ENCODE peak calls at places on chromosomes 5 and 9, in six cellular contexts. Q is fibroblast of lung; M is body of pancreas; S is right lobe of liver; Y is HepG2; D is CD8-positive, alpha-beta memory T cell. I is an unnamed sample.

GRCh38 chr5:97545856-97546570 is 363.0 kb upstream of the RIOK2 start:
- DNase-seq in Q (no peak), Y (no peak), D (no peak), M (no peak), S (no peak), I (no peak)

GRCh38 chr5:74401566-74402320 is 238.8 kb downstream of the ENC1 start:
- DNase-seq in M (no peak), D (no peak), Y (no peak), S (no peak), Q (no peak), I (no peak)

GRCh38 chr9:70195456-70195855 is 63.3 kb upstream of the SMC5 start:
- DNase-seq in M (no peak), S (no peak), Q (no peak), Y (no peak), D (no peak), I (no peak)

GRCh38 chr9:95127249-95128176 is 190.0 kb downstream of the FANCC start:
- DNase-seq in Y (peak; percentile 53), S (peak; percentile 86), D (peak; percentile 37), M (peak; percentile 93), Q (peak; percentile 74), I (peak; percentile 56)

GRCh38 chr5:150766265-150766664 is 7.4 kb upstream of the DCTN4 start:
- DNase-seq in Y (no peak), Q (no peak), M (no peak), S (no peak), D (no peak), I (no peak)

GRCh38 chr5:54882101-54882500 is 103.3 kb downstream of the ESM1 start:
- DNase-seq in M (no peak), Q (no peak), S (no peak), D (no peak), Y (no peak), I (no peak)

GRCh38 chr9:125521462-125522327 is 185.3 kb downstream of the MAPKAP1 start:
- DNase-seq in Q (peak; percentile 90), Y (peak; percentile 35), D (no peak), M (no peak), S (no peak), I (peak; percentile 68)

GRCh38 chr5:172724658-172725183 is 46.3 kb downstream of the DUSP1 start:
- DNase-seq in Y (peak; percentile 64), Q (no peak), M (no peak), S (peak; percentile 76), D (no peak), I (no peak)

GRCh38 chr5:149114403-149115312 is 26.6 kb upstream of the ABLIM3 start:
- DNase-seq in M (peak; percentile 75), S (no peak), Q (peak; percentile 87), Y (peak; percentile 66), D (peak; percentile 7), I (peak; percentile 35)

GRCh38 chr9:94639045-94639995 is at the start of gene FBP1:
- DNase-seq in M (peak; percentile 72), Q (peak; percentile 6), D (peak; percentile 47), S (peak; percentile 93), Y (no peak), I (no peak)

DNA sequence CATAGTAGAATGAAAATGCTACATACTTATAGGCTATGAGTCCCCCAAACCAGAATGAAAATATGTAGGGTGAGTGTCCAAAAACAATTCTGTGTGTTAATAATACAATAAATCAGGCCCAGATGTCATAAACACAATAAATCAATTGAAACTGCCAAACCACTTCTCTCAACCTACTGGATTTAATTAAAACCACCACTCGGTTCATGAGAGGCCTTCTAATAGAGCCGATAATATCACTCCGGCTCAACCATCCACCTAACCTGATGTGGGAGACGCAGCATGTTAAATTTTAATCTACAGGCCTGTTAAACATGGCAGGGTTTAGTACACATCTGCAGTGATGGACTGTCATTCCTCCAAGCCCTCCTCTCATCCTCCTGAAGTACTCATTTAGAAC is 734.5 kb upstream of the ZNF608 start:
- DNase-seq in S (no peak), Q (no peak), Y (no peak), M (no peak), D (no peak), I (no peak)
- H3K27ac ChIP-seq in S (no peak overlapping the region), Q (no peak overlapping the region), Y (no peak overlapping the region), M (no peak overlapping the region), D (no peak overlapping the region), I (no peak overlapping the region)

GRCh38 chr5:93596676-93597441 is 13.8 kb downstream of the NR2F1 start:
- DNase-seq in Y (peak; percentile 32), D (no peak), S (no peak), M (no peak), Q (no peak), I (no peak)
- H3K27me3 ChIP-seq in Y (no peaks in the 10 kb centered on the region), D (peaks cover 84% of the 10 kb centered on the region), S (no peaks in the 10 kb centered on the region), M (no peaks in the 10 kb centered on the region), Q (no peaks in the 10 kb centered on the region), I (peaks cover 93% of the 10 kb centered on the region)

DNA sequence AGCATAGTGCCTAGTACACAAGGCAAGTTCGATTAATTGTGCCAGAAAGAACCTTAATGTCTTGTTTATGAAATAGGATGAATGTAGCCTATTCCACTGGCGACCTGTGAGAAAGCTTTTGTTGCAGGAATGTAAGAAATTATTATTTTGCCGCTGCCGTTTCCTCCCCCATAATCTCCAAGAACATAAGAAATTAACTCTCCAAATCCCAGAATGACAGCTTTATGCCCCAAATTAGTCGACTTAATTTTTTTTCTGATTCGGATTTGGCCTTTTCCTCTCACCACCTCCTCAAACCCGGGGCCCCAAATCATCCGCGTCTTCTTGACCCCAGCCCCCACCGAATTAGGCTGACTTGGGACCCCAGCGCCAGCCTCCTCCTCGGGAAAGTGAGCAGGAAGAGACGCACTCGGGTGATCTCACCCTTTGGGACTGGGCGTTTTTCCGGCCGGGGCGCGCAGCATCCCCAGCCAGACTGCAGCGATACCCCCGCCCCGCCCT is 685 bp upstream of the SPTAN1 start:
- DNase-seq in M (no peak), Y (no peak), D (no peak), Q (no peak), S (no peak), I (no peak)
- H3K27ac ChIP-seq in M (peak overlapping the region; percentile 60), Y (no peak overlapping the region), D (peak overlapping the region; percentile 84), Q (peak overlapping the region; percentile 88), S (peak overlapping the region; percentile 43), I (peak overlapping the region; percentile 91)

GRCh38 chr5:171580506-171581265 is 161.2 kb downstream of the FGF18 start:
- DNase-seq in M (no peak), Q (peak; percentile 78), S (no peak), D (no peak), Y (no peak), I (no peak)
- H3K27me3 ChIP-seq in M (no peaks in the 10 kb centered on the region), Q (no peaks in the 10 kb centered on the region), S (no peaks in the 10 kb centered on the region), D (no peaks in the 10 kb centered on the region), Y (peaks cover 2% of the 10 kb centered on the region), I (no peaks in the 10 kb centered on the region)

GRCh38 chr5:67092447-67093023 is 104.1 kb downstream of the CD180 start:
- DNase-seq in Q (peak; percentile 65), S (no peak), M (no peak), Y (no peak), D (no peak), I (no peak)

GRCh38 chr5:67090593-67090992 is 106.0 kb downstream of the CD180 start:
- DNase-seq in Q (no peak), D (no peak), S (no peak), M (no peak), Y (no peak), I (no peak)

GRCh38 chr5:67094476-67095300 is 101.9 kb downstream of the CD180 start:
- DNase-seq in Q (peak; percentile 86), M (no peak), S (no peak), D (no peak), Y (peak; percentile 35), I (no peak)

GRCh38 chr5:67093259-67093658 is 103.3 kb downstream of the CD180 start:
- DNase-seq in Y (peak; percentile 6), M (no peak), Q (no peak), D (no peak), S (no peak), I (no peak)

GRCh38 chr5:67095346-67095871 is 101.2 kb downstream of the CD180 start:
- DNase-seq in Q (peak; percentile 87), M (peak; percentile 53), D (no peak), S (peak; percentile 86), Y (peak; percentile 93), I (no peak)
- H3K27ac ChIP-seq in Q (peak overlapping the region; percentile 85), M (peak overlapping the region; percentile 29), D (no peak overlapping the region), S (peak overlapping the region; percentile 63), Y (peak overlapping the region; percentile 91), I (no peak overlapping the region)

GRCh38 chr9:136095495-136096058 is 488 bp upstream of the NACC2 start:
- DNase-seq in Y (no peak), M (peak; percentile 46), Q (no peak), S (no peak), D (no peak), I (no peak)
- H3K27me3 ChIP-seq in Y (peaks cover 10% of the 10 kb centered on the region), M (no peaks in the 10 kb centered on the region), Q (no peaks in the 10 kb centered on the region), S (no peaks in the 10 kb centered on the region), D (no peaks in the 10 kb centered on the region), I (no peaks in the 10 kb centered on the region)

DNA sequence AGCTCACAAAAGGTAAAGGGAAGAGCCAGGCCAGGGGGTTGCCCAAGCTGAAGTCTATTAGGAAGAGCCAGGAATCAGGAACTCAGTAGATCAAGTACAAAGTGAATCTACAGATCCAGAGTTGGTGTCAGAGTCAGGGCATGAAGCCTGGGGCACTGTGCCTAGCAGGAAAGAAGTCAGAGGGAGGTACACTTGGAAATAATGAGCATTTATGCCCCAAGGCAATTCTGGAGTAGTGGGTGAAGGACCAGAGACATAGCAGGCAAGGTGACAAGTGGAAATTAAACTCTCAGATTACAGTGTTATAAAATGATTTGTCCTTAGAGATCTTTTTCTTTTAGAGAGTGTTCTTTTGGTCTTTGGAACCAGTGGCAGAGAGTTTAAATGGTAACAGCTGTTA is 138.0 kb downstream of the ADAMTSL1 start:
- DNase-seq in S (no peak), Q (no peak), M (no peak), D (no peak), Y (no peak), I (no peak)
- H3K27ac ChIP-seq in S (no peak overlapping the region), Q (no peak overlapping the region), M (no peak overlapping the region), D (no peak overlapping the region), Y (no peak overlapping the region), I (no peak overlapping the region)

DNA sequence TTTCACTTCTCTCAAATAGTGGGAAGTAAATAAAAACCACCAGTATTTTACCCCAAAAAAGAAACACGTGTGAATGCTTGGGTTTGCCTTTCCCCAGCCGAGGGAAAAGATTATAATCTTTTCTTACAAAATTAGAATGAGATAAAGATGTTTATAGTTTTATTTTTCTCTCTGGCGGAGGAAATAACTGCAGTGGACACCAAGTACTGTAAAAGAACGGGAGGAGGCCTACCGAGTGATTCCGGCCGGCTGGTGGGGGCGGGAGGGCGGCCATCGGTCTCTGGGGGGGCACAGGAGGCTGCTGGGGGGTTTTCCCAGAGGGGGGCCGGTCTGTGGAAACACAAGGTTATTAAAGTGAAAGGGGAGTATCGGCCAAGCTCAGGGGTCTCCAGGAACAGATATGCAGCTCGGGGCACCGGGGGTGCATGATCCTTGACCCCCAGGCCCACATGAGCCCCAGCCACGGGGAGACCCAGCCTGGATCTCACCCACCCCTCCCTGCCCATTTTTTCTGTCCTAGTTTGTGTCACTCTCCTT is 29.4 kb downstream of the LCP2 start:
- DNase-seq in D (no peak), Q (no peak), S (no peak), M (no peak), Y (no peak), I (no peak)
- H3K27me3 ChIP-seq in D (no peaks in the 10 kb centered on the region), Q (peaks cover 3% of the 10 kb centered on the region), S (no peaks in the 10 kb centered on the region), M (no peaks in the 10 kb centered on the region), Y (peaks cover 1% of the 10 kb centered on the region), I (no peaks in the 10 kb centered on the region)

DNA sequence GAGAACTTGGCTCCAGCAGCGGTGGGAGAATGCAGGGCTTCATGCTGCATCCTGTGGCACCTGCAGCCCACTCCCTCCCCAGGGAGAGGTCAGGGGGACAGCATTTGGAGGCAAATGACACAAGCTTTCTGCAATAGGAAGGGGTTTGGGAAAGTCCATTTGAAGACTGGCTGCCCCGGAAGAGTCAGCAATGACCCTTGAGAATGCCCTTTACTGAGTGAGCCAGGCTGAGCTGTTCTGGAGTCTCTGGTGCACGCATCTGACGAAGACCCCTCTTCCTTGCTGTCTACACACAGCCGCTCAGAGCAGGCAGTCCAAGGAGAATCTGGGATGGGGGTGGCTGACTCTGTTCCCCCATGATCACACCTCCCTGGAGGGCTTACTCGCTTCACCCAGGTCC is 5.5 kb upstream of the NXNL2 start:
- DNase-seq in D (no peak), Q (no peak), Y (no peak), M (no peak), S (no peak), I (no peak)
- H3K27ac ChIP-seq in D (no peak overlapping the region), Q (peak overlapping the region; percentile 63), Y (no peak overlapping the region), M (peak overlapping the region; percentile 29), S (no peak overlapping the region), I (no peak overlapping the region)

I was measured in CD4-positive, alpha-beta memory T cell.